ENCODE peak calls at places on chromosome 12, in four cellular contexts. Z is GM23338, W is endothelial cell of umbilical vein, N is transverse colon. R is an unnamed sample.

GRCh38 chr12:128325646-128326045 is 58.7 kb downstream of the TMEM132C start:
- DNase-seq in Z (no peak), N (no peak), W (no peak), R (no peak)

GRCh38 chr12:13982010-13982409 is 608 bp upstream of the GRIN2B start:
- DNase-seq in Z (peak; percentile 88), W (no peak), N (peak; percentile 15), R (no peak)

GRCh38 chr12:28104893-28105864 is 85.1 kb upstream of the CCDC91 start:
- DNase-seq in Z (no peak), W (no peak), N (no peak), R (no peak)

GRCh38 chr12:117105902-117106301 is 6.7 kb upstream of the TESC start:
- DNase-seq in Z (no peak), N (peak; percentile 32), W (no peak), R (no peak)

GRCh38 chr12:21296751-21297406 is 37.8 kb downstream of the SLCO1A2 start:
- DNase-seq in W (peak; percentile 13), N (no peak), Z (peak; percentile 43), R (no peak)

GRCh38 chr12:115597157-115597712 is 680.3 kb downstream of the MED13L start:
- DNase-seq in W (no peak), N (no peak), Z (no peak), R (no peak)

GRCh38 chr12:15688202-15688736 is 100.9 kb downstream of the EPS8 start:
- DNase-seq in W (no peak), N (peak; percentile 61), Z (peak; percentile 55), R (no peak)

GRCh38 chr12:56084958-56085543 is 5.1 kb downstream of the ERBB3 start:
- DNase-seq in W (peak; percentile 20), Z (peak; percentile 81), N (peak; percentile 41), R (no peak)

GRCh38 chr12:95796225-95796981 is 5.8 kb upstream of the NTN4 start:
- DNase-seq in N (no peak), Z (no peak), W (no peak), R (no peak)

GRCh38 chr12:106481246-106481645 is 101.6 kb upstream of the RFX4 start:
- DNase-seq in N (no peak), Z (no peak), W (no peak), R (no peak)

GRCh38 chr12:48947727-48948126 is 9.6 kb downstream of the ARF3 start:
- DNase-seq in N (peak; percentile 51), Z (no peak), W (no peak), R (no peak)

GRCh38 chr12:70711831-70712230 is 74.6 kb upstream of the PTPRB start:
- DNase-seq in Z (no peak), N (no peak), W (no peak), R (no peak)

GRCh38 chr12:132154341-132154761 is 10.1 kb downstream of the NOC4L start:
- DNase-seq in Z (no peak), W (no peak), N (no peak), R (no peak)

GRCh38 chr12:32397703-32398102 is 1.7 kb upstream of the FGD4 start:
- DNase-seq in Z (peak; percentile 70), W (no peak), N (no peak), R (no peak)

GRCh38 chr12:129660961-129661360 is 242.9 kb downstream of the TMEM132D start:
- DNase-seq in W (no peak), Z (peak; percentile 4), N (no peak), R (no peak)

GRCh38 chr12:25373396-25373795 is 122.7 kb upstream of the KRAS start:
- DNase-seq in N (no peak), Z (no peak), W (no peak), R (no peak)

GRCh38 chr12:26152507-26153102 is 27.8 kb upstream of the BHLHE41 start:
- DNase-seq in N (no peak), Z (no peak), W (no peak), R (no peak)

GRCh38 chr12:64882687-64883086 is 58.2 kb downstream of the TBC1D30 start:
- DNase-seq in W (no peak), N (no peak), Z (no peak), R (no peak)

GRCh38 chr12:71504471-71504852 is 64.9 kb downstream of the LGR5 start:
- DNase-seq in W (no peak), Z (no peak), N (no peak), R (no peak)

GRCh38 chr12:130646690-130647089 is 69.4 kb downstream of the RIMBP2 start:
- DNase-seq in Z (no peak), W (no peak), N (no peak), R (no peak)

GRCh38 chr12:52730383-52730782 is 27.1 kb upstream of the KRT77 start:
- DNase-seq in Z (no peak), W (no peak), N (no peak), R (no peak)

GRCh38 chr12:77796775-77797174 is 33.9 kb upstream of the NAV3 start:
- DNase-seq in Z (no peak), W (peak; percentile 31), N (no peak), R (no peak)

GRCh38 chr12:113831486-113831885 is 134.6 kb downstream of the RBM19 start:
- DNase-seq in N (no peak), Z (no peak), W (peak; percentile 18), R (no peak)

GRCh38 chr12:62724947-62725447 is 210.0 kb downstream of the PPM1H start:
- DNase-seq in Z (peak; percentile 94), W (peak; percentile 92), N (peak; percentile 54), R (no peak)

GRCh38 chr12:10361084-10361483 is 28.8 kb downstream of the KLRK1 start:
- DNase-seq in N (no peak), Z (peak; percentile 74), W (no peak), R (no peak)

GRCh38 chr12:118778077-118778476 is 203.3 kb upstream of the SRRM4 start:
- DNase-seq in N (no peak), W (no peak), Z (no peak), R (no peak)

GRCh38 chr12:123126294-123127144 is 24.4 kb downstream of the PITPNM2 start:
- DNase-seq in W (peak; percentile 75), Z (no peak), N (no peak), R (no peak)

GRCh38 chr12:130761537-130762318 is 45.6 kb upstream of the RIMBP2 start:
- DNase-seq in N (peak; percentile 26), W (no peak), Z (peak; percentile 73), R (no peak)

GRCh38 chr12:123063535-123063934 is 83.1 kb downstream of the ARL6IP4 start:
- DNase-seq in W (no peak), N (no peak), Z (peak; percentile 89), R (no peak)

GRCh38 chr12:65667932-65668331 is 156.4 kb upstream of the HMGA2 start:
- DNase-seq in Z (no peak), N (no peak), W (no peak), R (no peak)

GRCh38 chr12:113328368-113328889 is 6.5 kb downstream of the SLC8B1 start:
- DNase-seq in Z (no peak), W (no peak), N (no peak), R (no peak)

GRCh38 chr12:93376436-93377251 is 1.1 kb upstream of the NUDT4 start:
- DNase-seq in W (peak; percentile 55), Z (peak; percentile 65), N (peak; percentile 51), R (peak; percentile 66)

GRCh38 chr12:111322336-111323250 is 46.3 kb downstream of the PHETA1 start:
- DNase-seq in N (no peak), Z (no peak), W (no peak), R (no peak)

GRCh38 chr12:110704750-110705149 is 15.8 kb upstream of the HVCN1 start:
- DNase-seq in Z (peak; percentile 72), N (peak; percentile 44), W (no peak), R (no peak)

GRCh38 chr12:98238513-98238912 is 276.9 kb upstream of the TMPO start:
- DNase-seq in W (no peak), N (no peak), Z (no peak), R (no peak)

GRCh38 chr12:115213538-115213961 is 529.6 kb upstream of the TBX3 start:
- DNase-seq in N (no peak), W (no peak), Z (peak; percentile 41), R (no peak)

GRCh38 chr12:132264086-132265010 is 65.0 kb downstream of the GALNT9 start:
- DNase-seq in N (no peak), Z (no peak), W (no peak), R (no peak)

GRCh38 chr12:124448955-124449622 is 118.3 kb downstream of the NCOR2 start:
- DNase-seq in W (no peak), Z (no peak), N (no peak), R (no peak)
- H3K36me3 ChIP-seq in W (peaks cover 1% of the 10 kb centered on the region), Z (no peaks in the 10 kb centered on the region), N (no peaks in the 10 kb centered on the region), R (peaks cover 3% of the 10 kb centered on the region)

GRCh38 chr12:94644622-94645021 is 5.7 kb downstream of the TMCC3 start:
- DNase-seq in N (no peak), W (peak; percentile 78), Z (no peak), R (no peak)

GRCh38 chr12:94649349-94650142 is 811 bp downstream of the TMCC3 start:
- DNase-seq in Z (peak; percentile 67), W (peak; percentile 64), N (peak; percentile 66), R (no peak)

GRCh38 chr12:94648578-94648977 is 1.8 kb downstream of the TMCC3 start:
- DNase-seq in N (no peak), Z (no peak), W (peak; percentile 53), R (no peak)

GRCh38 chr12:94650143-94651056 is at the start of gene TMCC3:
- DNase-seq in Z (peak; percentile 66), W (peak; percentile 72), N (peak; percentile 69), R (no peak)
- TF ChIP-seq POLR2AphosphoS5 in Z (peak; percentile 30), W (peak; percentile 77), N (peak; percentile 70), R (no peak)

GRCh38 chr12:104339663-104340062 is 36.1 kb downstream of the EID3 start:
- DNase-seq in Z (no peak), N (no peak), W (no peak), R (no peak)

GRCh38 chr12:104334581-104334980 is 31.0 kb downstream of the EID3 start:
- DNase-seq in Z (no peak), N (no peak), W (no peak), R (no peak)

GRCh38 chr12:104337030-104337558 is 33.6 kb downstream of the EID3 start:
- DNase-seq in N (no peak), Z (no peak), W (no peak), R (no peak)

GRCh38 chr12:104333692-104334255 is 30.2 kb downstream of the EID3 start:
- DNase-seq in N (no peak), W (no peak), Z (no peak), R (no peak)

GRCh38 chr12:104336115-104336514 is 32.6 kb downstream of the EID3 start:
- DNase-seq in W (no peak), N (no peak), Z (no peak), R (no peak)
- H3K36me3 ChIP-seq in W (peaks cover 30% of the 10 kb centered on the region), N (no peaks in the 10 kb centered on the region), Z (peaks cover 45% of the 10 kb centered on the region), R (peaks cover 84% of the 10 kb centered on the region)

GRCh38 chr12:53737951-53738833 is 10.9 kb upstream of the CALCOCO1 start:
- DNase-seq in N (peak; percentile 35), Z (peak; percentile 83), W (no peak), R (no peak)
- TF ChIP-seq POLR2AphosphoS5 in N (no peak), Z (peak; percentile 60), W (no peak), R (no peak)

DNA sequence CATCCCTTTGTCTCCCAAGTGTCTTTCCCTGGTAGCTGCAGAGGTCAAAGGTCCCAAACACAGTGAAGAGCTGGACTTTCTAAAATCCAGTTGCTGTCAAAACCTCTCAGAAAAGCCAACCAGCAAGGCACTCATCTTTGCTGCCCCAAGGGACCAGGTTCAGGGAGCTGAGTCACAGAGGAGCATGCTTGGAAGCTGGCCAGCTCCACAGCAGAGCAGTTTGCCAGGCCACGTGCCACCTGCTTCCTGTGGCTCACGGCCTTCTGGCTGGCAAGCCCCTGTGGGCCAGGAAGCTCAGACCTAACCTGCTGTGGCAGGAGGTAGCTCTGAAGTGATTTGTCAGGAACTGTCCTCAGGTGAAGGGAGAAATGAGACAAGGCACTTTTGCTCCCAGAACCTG is 3.6 kb downstream of the ISCU start:
- DNase-seq in Z (no peak), N (peak; percentile 84), W (peak; percentile 89), R (no peak)
- H3K36me3 ChIP-seq in Z (peaks cover 50% of the 10 kb centered on the region), N (no peaks in the 10 kb centered on the region), W (peaks cover 17% of the 10 kb centered on the region), R (peaks cover 59% of the 10 kb centered on the region)

GRCh38 chr12:47360771-47361388 is 281.1 kb upstream of the AMIGO2 start:
- DNase-seq in N (no peak), W (peak; percentile 87), Z (no peak), R (peak; percentile 68)
- TF ChIP-seq POLR2AphosphoS5 in N (no peak), W (peak; percentile 81), Z (no peak), R (peak; percentile 27)

R was measured in SK-N-MC.